ENCODE peak calls at places on chromosomes 16 and 17, in six cellular contexts. U is fibroblast of the aortic adventitia, O is choroid plexus epithelial cell, Y is progenitor cell of endocrine pancreas, K is Peyer's patch, X is GM20000. M is an unnamed sample.

GRCh38 chr17:67546578-67547527 is 169.8 kb downstream of the PITPNC1 start:
- DNase-seq in U (peak), O (peak), Y (no peak), K (peak), X (peak), M (no peak)

GRCh38 chr17:12318614-12319266 is 298.1 kb downstream of the MAP2K4 start:
- DNase-seq in U (no peak), O (no peak), Y (no peak), K (no peak), X (no peak), M (no peak)

GRCh38 chr17:562174-562573 is 152.5 kb downstream of the VPS53 start:
- DNase-seq in U (no peak), O (peak), Y (no peak), K (no peak), X (no peak), M (no peak)

GRCh38 chr16:83859265-83859664 is 39.6 kb upstream of the MLYCD start:
- DNase-seq in U (no peak), O (no peak), Y (no peak), K (no peak), X (no peak), M (no peak)

GRCh38 chr16:84446086-84446485 is 58.4 kb downstream of the MEAK7 start:
- DNase-seq in U (peak), O (peak), Y (no peak), K (no peak), X (no peak), M (no peak)

GRCh38 chr17:82832411-82832810 is 7.4 kb downstream of the ZNF750 start:
- DNase-seq in U (no peak), O (no peak), Y (no peak), K (no peak), X (no peak), M (no peak)

GRCh38 chr16:8928467-8928957 is 35.2 kb downstream of the USP7 start:
- DNase-seq in U (no peak), O (peak), Y (no peak), K (no peak), X (no peak), M (no peak)

GRCh38 chr16:12395266-12395665 is 408.4 kb downstream of the CPPED1 start:
- DNase-seq in U (no peak), O (no peak), Y (no peak), K (no peak), X (no peak), M (no peak)

GRCh38 chr16:85112364-85112763 is at the start of gene CIBAR2:
- DNase-seq in U (no peak), O (no peak), Y (no peak), K (no peak), X (no peak), M (no peak)

GRCh38 chr16:53129281-53130192 is 74.7 kb downstream of the CHD9 start:
- DNase-seq in U (peak), O (peak), Y (peak), K (no peak), X (peak), M (no peak)

GRCh38 chr17:3693829-3694231 is 2.1 kb downstream of the P2RX5 start:
- DNase-seq in U (no peak), O (no peak), Y (no peak), K (peak), X (peak), M (no peak)

GRCh38 chr17:27565874-27566672 is 64.9 kb upstream of the LGALS9 start:
- DNase-seq in U (no peak), O (peak), Y (no peak), K (no peak), X (no peak), M (no peak)

GRCh38 chr17:28521296-28522085 is 15.3 kb downstream of the FOXN1 start:
- DNase-seq in U (no peak), O (no peak), Y (no peak), K (no peak), X (no peak), M (no peak)

GRCh38 chr17:47717261-47717697 is 15.8 kb upstream of the TBX21 start:
- DNase-seq in U (no peak), O (no peak), Y (no peak), K (no peak), X (no peak), M (no peak)
- TF ChIP-seq CTCF in U (peak), O (peak), Y (peak), K (no peak), X (peak), M (peak)

GRCh38 chr17:57490890-57491289 is 234.6 kb downstream of the MSI2 start:
- DNase-seq in U (no peak), O (no peak), Y (no peak), K (no peak), X (no peak), M (no peak)
- TF ChIP-seq CTCF in U (no peak), O (no peak), Y (no peak), K (no peak), X (no peak), M (no peak)

GRCh38 chr16:57801856-57802634 is at the start of gene KIFC3:
- DNase-seq in U (peak), O (peak), Y (peak), K (peak), X (peak), M (peak)
- TF ChIP-seq CTCF in U (peak), O (no peak), Y (peak), K (no peak), X (peak), M (peak)

GRCh38 chr17:45236002-45236606 is 14.4 kb downstream of the FMNL1 start:
- DNase-seq in U (no peak), O (no peak), Y (no peak), K (no peak), X (no peak), M (no peak)
- TF ChIP-seq CTCF in U (no peak), O (no peak), Y (peak), K (no peak), X (no peak), M (no peak)

GRCh38 chr17:79019631-79020584 is 4.1 kb upstream of the C1QTNF1 start:
- DNase-seq in U (peak), O (peak), Y (no peak), K (peak), X (no peak), M (peak)
- TF ChIP-seq CTCF in U (peak), O (peak), Y (peak), K (peak), X (peak), M (peak)

GRCh38 chr17:74214642-74215331 is 1.4 kb downstream of the TTYH2 start:
- DNase-seq in U (no peak), O (no peak), Y (no peak), K (no peak), X (no peak), M (no peak)

GRCh38 chr17:74213897-74214386 is 571 bp downstream of the TTYH2 start:
- DNase-seq in U (no peak), O (no peak), Y (no peak), K (no peak), X (no peak), M (peak)

GRCh38 chr17:74211929-74212261 is 1.5 kb upstream of the TTYH2 start:
- DNase-seq in U (no peak), O (peak), Y (no peak), K (no peak), X (no peak), M (no peak)

GRCh38 chr17:74212262-74212912 is 984 bp upstream of the TTYH2 start:
- DNase-seq in U (peak), O (no peak), Y (no peak), K (no peak), X (no peak), M (no peak)

DNA sequence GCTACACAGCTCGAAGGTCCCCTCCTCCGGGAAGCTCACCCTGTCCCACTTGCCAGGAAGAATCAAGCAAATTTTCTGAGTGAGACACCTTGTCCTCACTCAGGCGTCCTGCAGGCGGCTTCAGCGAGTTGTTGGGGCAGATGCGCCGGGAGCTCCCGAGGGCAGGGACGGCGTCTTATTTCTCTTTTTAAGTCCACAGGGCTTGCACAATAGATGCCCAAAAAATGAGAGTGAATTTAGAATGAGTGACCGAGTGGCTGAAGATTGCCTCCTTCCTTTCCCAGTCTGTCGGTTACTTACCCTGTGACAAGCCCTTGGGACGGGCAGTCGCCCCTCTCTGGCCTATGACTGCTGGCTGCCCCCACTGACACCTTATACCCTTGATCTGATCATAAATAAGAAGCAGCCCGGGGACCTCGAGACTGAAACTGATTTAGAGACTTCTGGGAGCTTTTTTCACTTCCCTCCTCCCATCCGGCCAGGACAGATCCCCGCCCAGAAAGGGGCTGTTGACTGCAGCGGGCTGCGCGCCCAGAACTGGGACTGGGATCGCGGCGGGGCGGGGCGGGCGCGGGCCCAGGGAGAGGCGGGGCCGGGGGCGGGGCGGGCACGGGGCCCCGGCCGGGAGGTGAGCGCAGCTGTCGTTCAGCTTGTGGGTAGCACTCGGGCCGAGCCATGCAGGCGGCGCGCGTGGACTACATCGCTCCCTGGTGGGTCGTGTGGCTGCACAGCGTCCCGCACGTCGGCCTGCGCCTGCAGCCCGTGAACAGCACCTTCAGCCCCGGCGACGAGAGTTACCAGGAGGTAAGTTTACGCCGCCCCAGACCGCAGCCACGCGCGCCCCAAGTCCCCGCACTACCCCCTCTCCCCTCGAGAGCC is at the start of gene TTYH2:
- DNase-seq in U (peak), O (peak), Y (peak), K (peak), X (peak), M (peak)
- TF ChIP-seq CTCF in U (peak), O (peak), Y (peak), K (no peak), X (no peak), M (no peak)

DNA sequence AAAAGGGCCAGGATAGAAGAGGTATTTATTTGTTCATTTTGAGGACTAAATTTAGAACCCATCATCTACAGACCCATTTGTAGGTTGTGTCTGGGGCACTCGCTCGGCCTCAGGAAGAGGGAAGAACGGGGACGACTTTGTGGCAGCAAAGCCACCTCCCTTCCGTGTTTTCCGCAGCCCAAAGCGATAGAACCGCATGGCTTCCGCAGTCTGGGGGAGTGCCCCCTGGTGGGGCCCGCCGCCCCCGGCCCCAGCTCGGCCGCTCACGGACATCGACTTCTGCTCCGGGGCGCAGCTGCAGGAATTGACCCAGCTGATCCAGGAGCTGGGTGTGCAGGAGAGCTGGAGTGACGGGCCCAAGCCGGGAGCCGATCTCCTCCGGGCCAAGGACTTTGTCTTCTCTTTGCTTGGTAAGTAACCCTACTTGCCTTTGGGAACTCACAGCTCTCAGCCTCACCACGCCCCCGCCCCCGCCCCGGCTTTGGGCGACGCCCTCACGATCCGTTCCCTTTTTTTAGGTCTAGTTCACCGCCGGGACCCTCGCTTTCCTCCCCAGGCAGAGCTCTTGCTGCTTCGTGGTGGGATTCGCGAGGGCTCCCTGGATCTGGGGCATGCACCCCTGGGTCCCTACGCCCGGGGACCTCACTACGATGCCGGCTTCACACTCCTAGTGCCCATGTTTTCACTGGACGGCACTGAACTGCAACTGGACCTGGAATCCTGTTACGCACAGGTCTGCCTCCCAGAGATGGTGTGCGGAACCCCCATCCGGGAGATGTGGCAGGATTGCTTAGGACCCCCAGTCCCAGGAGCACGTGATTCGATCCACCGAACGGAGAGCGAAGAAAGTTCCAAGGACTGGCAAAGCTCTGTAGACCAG is 681 bp downstream of the TMEM102 start:
- DNase-seq in U (no peak), O (no peak), Y (peak), K (peak), X (peak), M (peak)
- TF ChIP-seq CTCF in U (no peak), O (no peak), Y (peak), K (peak), X (no peak), M (no peak)

DNA sequence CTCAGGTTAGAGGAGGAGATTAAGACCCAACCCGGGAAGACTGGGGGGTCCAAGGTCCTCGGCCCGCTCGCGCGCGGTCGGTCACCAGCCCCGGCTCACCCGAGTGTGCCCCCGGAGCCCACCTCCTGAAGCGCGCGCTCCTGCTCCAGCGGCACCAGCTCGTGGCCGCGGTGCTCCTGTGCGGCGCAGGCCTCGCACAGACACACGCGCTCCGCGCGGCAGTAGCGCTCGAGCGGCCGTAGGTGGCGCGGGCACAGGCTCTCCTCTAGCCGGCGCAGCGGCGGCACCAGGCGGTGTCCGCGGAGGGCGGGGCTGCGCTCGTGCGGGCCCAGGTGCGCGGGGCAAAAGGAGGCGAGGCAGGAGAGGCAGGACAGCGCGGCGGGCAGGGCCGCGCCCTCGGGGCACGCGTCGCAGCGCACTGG is 618 bp downstream of the TRIM47 start:
- DNase-seq in U (peak), O (peak), Y (peak), K (peak), X (peak), M (peak)
- TF ChIP-seq CTCF in U (peak), O (peak), Y (peak), K (peak), X (peak), M (peak)

DNA sequence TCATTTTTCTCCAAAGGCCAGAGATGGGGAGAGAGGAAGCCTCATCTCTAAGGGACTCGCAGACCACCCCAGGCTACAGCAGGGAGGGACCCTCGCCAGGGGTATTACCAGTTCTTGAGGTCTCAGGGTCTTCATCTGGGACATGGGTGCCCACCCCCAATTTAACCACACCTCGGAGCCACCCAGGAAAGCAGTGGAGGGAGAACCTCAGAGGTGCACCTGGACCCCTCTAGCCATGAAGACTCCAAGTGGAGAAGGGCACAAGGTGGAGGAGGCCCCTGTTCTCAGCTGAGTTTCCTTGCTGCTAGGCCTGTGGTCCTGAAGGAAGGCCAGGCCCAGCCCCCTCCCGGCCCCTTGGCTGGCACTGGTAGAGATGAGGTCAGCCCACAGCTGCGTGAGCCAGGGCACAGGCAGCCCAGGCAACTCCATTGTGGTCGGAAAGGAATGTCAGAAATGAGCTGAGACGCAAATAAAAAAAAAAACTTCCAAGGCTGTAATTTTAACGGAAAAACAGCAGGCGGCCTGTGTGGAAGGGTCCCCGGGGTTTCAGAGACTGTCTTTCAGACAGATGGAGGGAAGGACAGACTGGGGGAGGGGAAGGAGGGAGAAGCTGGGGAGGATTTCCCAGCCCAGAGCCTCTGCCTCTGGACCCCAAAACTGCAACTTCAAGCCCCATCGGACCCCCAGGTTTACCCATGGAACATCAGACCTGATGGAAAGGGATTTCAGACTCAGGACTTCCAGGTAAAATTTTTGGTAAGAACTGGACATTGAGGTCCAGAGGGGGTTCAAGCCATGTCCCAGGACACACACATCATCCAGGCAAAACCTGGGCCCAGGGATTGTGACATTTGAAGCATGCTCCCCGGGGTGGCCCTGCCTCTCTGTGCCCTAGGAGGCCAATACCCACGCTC is 25.5 kb upstream of the MRPS23 start:
- DNase-seq in U (peak), O (peak), Y (peak), K (peak), X (no peak), M (no peak)
- TF ChIP-seq CTCF in U (peak), O (peak), Y (peak), K (no peak), X (no peak), M (no peak)

M was measured in right lobe of liver.